ENCODE peak calls at places on chromosome 13, in six cellular contexts. J is GM12878, W is H1, H is HepG2, F is SK-N-SH, Y is K562. M is an unnamed sample.

GRCh38 chr13:110705826-110706569 is at the start of gene CARS2:
- DNase-seq in J (peak), W (peak), H (peak), F (peak), Y (peak), M (peak)

GRCh38 chr13:40440990-40441820 is 225.2 kb downstream of the FOXO1 start:
- DNase-seq in J (no peak), W (no peak), H (no peak), F (peak), Y (no peak), M (no peak)

GRCh38 chr13:36981156-36981743 is 17.9 kb downstream of the ALG5 start:
- DNase-seq in J (no peak), W (no peak), H (peak), F (peak), Y (peak), M (no peak)

GRCh38 chr13:30928971-30929370 is 3.5 kb upstream of the TEX26 start:
- DNase-seq in J (no peak), W (no peak), H (no peak), F (no peak), Y (no peak), M (no peak)

GRCh38 chr13:28611654-28612131 is 47.2 kb upstream of the POMP start:
- DNase-seq in J (no peak), W (no peak), H (no peak), F (no peak), Y (peak), M (peak)

GRCh38 chr13:80473695-80474094 is 132.8 kb upstream of the SPRY2 start:
- DNase-seq in J (no peak), W (no peak), H (peak), F (no peak), Y (no peak), M (no peak)

GRCh38 chr13:32019612-32020233 is 11.9 kb upstream of the FRY start:
- DNase-seq in J (peak), W (no peak), H (peak), F (peak), Y (peak), M (no peak)

GRCh38 chr13:30971575-30971974 is 39.1 kb downstream of the TEX26 start:
- DNase-seq in J (no peak), W (no peak), H (no peak), F (no peak), Y (no peak), M (no peak)

GRCh38 chr13:98484289-98485219 is 92.4 kb downstream of the STK24 start:
- DNase-seq in J (no peak), W (peak), H (peak), F (no peak), Y (peak), M (peak)

GRCh38 chr13:49836516-49836915 is 44.0 kb upstream of the KPNA3 start:
- DNase-seq in J (no peak), W (no peak), H (peak), F (peak), Y (no peak), M (no peak)

GRCh38 chr13:31433756-31434155 is 234.0 kb downstream of the B3GLCT start:
- DNase-seq in J (no peak), W (no peak), H (no peak), F (no peak), Y (no peak), M (no peak)

GRCh38 chr13:98678741-98679140 is 73.7 kb downstream of the SLC15A1 start:
- DNase-seq in J (no peak), W (no peak), H (no peak), F (no peak), Y (no peak), M (no peak)

GRCh38 chr13:99258946-99259345 is 767 bp upstream of the GPR18 start:
- DNase-seq in J (no peak), W (no peak), H (no peak), F (no peak), Y (no peak), M (no peak)

GRCh38 chr13:23984541-23984940 is 87.2 kb upstream of the C1QTNF9B start:
- DNase-seq in J (no peak), W (no peak), H (no peak), F (no peak), Y (no peak), M (no peak)

GRCh38 chr13:42497798-42498197 is 76.2 kb upstream of the TNFSF11 start:
- DNase-seq in J (peak), W (no peak), H (no peak), F (no peak), Y (no peak), M (no peak)

GRCh38 chr13:41694902-41695301 is 237.6 kb downstream of the RGCC start:
- DNase-seq in J (peak), W (no peak), H (no peak), F (no peak), Y (peak), M (no peak)

GRCh38 chr13:59771272-59771671 is 392.5 kb downstream of the DIAPH3 start:
- DNase-seq in J (no peak), W (no peak), H (peak), F (peak), Y (peak), M (no peak)

GRCh38 chr13:110391273-110391672 is 84.2 kb downstream of the COL4A2 start:
- DNase-seq in J (no peak), W (no peak), H (no peak), F (no peak), Y (no peak), M (no peak)

GRCh38 chr13:101875717-101876393 is 423.4 kb downstream of the ITGBL1 start:
- DNase-seq in J (no peak), W (no peak), H (peak), F (no peak), Y (no peak), M (no peak)

GRCh38 chr13:97328222-97328790 is 105.7 kb upstream of the RAP2A start:
- DNase-seq in J (no peak), W (no peak), H (no peak), F (no peak), Y (no peak), M (no peak)

GRCh38 chr13:39688699-39689405 is 33.4 kb downstream of the COG6 start:
- DNase-seq in J (peak), W (no peak), H (no peak), F (no peak), Y (no peak), M (no peak)

GRCh38 chr13:25770601-25771000 is 281.2 kb downstream of the SHISA2 start:
- DNase-seq in J (no peak), W (no peak), H (no peak), F (no peak), Y (no peak), M (no peak)

GRCh38 chr13:41411536-41411935 is 45.8 kb upstream of the RGCC start:
- DNase-seq in J (no peak), W (no peak), H (peak), F (no peak), Y (peak), M (no peak)

GRCh38 chr13:40764587-40765403 is 6.2 kb downstream of the MRPS31 start:
- DNase-seq in J (no peak), W (no peak), H (no peak), F (no peak), Y (no peak), M (no peak)

GRCh38 chr13:95698047-95698749 is 21.3 kb downstream of the DNAJC3 start:
- DNase-seq in J (no peak), W (no peak), H (no peak), F (no peak), Y (no peak), M (no peak)

GRCh38 chr13:89361909-89362308 is 1690.7 kb downstream of the SLITRK5 start:
- DNase-seq in J (no peak), W (no peak), H (no peak), F (no peak), Y (no peak), M (no peak)

GRCh38 chr13:100461309-100462035 is 127.1 kb downstream of the GGACT start:
- DNase-seq in J (no peak), W (no peak), H (no peak), F (no peak), Y (no peak), M (no peak)

GRCh38 chr13:71866173-71867091 is 572 bp downstream of the DACH1 start:
- DNase-seq in J (no peak), W (peak), H (no peak), F (peak), Y (no peak), M (peak)

GRCh38 chr13:30906411-30906990 is 430 bp downstream of the MEDAG start:
- DNase-seq in J (no peak), W (peak), H (no peak), F (no peak), Y (no peak), M (no peak)

GRCh38 chr13:20035130-20035529 is 76.6 kb downstream of the ZMYM2 start:
- DNase-seq in J (no peak), W (no peak), H (no peak), F (no peak), Y (peak), M (no peak)
- TF ChIP-seq CTCF in J (no peak), W (no peak), H (peak), F (peak), Y (peak), M (no peak)

GRCh38 chr13:112606125-112607001 is 18.4 kb upstream of the TUBGCP3 start:
- DNase-seq in J (no peak), W (peak), H (peak), F (peak), Y (peak), M (peak)
- TF ChIP-seq POLR2AphosphoS5 in J (no peak), W (peak), H (no peak), F (no peak), Y (no peak), M (no peak)

DNA sequence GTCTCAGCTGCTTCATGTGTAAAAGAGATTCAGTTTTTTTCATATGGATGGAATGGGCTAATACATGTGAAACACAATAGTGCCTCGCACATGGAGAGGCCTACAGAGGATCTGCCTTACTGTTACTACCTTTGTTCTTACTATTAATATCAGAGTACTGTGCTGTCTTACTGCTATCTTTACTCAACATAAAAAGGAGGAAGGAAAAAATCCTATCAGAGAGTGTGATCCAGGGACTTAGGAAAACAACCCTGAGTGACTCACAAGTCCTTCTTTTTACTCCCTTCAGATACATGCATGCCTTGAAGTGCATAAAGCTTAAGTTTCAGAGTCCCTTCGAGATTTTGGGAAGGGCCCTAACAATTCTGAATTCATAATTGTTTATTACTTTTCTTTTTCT is 136.8 kb downstream of the TBC1D4 start:
- DNase-seq in J (no peak), W (no peak), H (no peak), F (no peak), Y (peak), M (no peak)
- TF ChIP-seq GABPA in J (no peak), W (no peak), H (no peak), F (no peak), Y (no peak), M (no peak)

DNA sequence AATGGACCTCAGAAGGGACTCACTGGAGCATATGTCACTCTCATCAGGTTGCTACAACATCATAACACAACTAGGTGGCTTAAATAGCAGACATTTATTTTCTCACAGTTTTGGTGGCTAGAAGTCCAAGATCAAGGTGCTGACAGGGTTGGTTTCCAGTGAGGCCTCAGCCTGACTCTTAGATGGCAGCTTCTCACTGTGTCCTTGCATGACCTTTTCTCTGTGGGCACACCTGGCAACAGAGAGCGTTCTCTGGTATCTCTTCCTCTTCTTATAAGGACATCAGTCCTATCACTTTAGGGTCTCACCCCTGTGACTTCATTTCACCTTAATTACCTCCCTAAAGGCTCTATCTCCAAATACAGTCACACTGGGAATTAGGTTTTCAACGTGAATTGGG is 74.5 kb downstream of the CYSLTR2 start:
- DNase-seq in J (no peak), W (no peak), H (no peak), F (no peak), Y (no peak), M (no peak)
- TF ChIP-seq CTCF in J (no peak), W (no peak), H (no peak), F (no peak), Y (no peak), M (no peak)

DNA sequence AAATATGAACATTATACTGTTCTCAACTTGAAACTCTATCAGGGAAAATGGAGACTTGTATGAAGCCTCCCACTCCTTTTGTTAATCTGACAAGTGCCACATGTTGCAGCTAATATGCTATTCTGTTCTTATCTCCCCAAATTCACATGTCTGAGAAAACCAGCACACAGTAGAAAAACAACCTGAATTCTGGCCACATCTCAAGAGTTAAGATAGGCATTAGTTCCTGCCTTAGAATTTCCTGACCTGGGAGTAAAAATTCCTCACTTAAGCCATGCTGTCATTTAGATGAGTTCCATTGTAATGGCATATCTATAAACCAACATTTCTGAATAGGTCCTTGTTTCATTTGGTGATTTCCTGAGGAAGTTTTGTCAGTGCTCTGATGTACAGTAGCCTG is 1098.5 kb downstream of the EFNB2 start:
- DNase-seq in J (no peak), W (no peak), H (no peak), F (peak), Y (no peak), M (no peak)
- TF ChIP-seq POLR2AphosphoS5 in J (no peak), W (no peak), H (no peak), F (no peak), Y (no peak), M (no peak)

GRCh38 chr13:27018230-27018875 is 153.3 kb downstream of the USP12 start:
- DNase-seq in J (no peak), W (peak), H (no peak), F (no peak), Y (no peak), M (no peak)

GRCh38 chr13:27014406-27015359 is 156.9 kb downstream of the USP12 start:
- DNase-seq in J (no peak), W (peak), H (no peak), F (no peak), Y (no peak), M (no peak)

GRCh38 chr13:27020415-27020814 is 151.2 kb downstream of the USP12 start:
- DNase-seq in J (no peak), W (peak), H (no peak), F (no peak), Y (no peak), M (no peak)

GRCh38 chr13:27018882-27019281 is 152.7 kb downstream of the USP12 start:
- DNase-seq in J (no peak), W (no peak), H (no peak), F (no peak), Y (no peak), M (no peak)

DNA sequence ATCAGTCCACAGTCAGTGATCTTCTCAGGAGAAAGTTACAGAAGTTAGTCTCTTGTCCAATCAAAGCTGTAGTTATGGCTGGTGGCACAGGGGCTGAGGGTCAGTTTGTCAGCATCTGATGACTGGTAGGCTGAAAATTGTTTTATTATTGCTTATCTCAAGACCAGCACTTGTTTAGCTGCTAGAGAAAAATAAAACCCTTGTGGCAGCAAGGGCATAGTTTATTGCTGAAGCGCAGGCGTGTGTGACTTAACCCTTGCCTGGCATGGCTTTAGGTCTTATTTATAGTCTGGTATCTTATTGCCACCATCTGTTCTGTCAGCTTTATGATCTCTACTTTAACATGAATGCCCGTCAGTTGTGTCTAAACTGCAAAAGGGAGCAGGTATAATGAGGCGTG is 154.7 kb downstream of the USP12 start:
- DNase-seq in J (no peak), W (peak), H (no peak), F (no peak), Y (no peak), M (no peak)
- TF ChIP-seq GABPA in J (no peak), W (no peak), H (no peak), F (no peak), Y (no peak), M (no peak)

M was measured in HL-60.